ENCODE peak calls at places on chromosomes 7 and 10, in six cellular contexts. One of them, this sample, is unnamed.
A peak's percentile ranks its signal among the peaks of the same experiment; 100 is the strongest.

GRCh38 chr10:24958701-24959392 is 6.4 kb upstream of the PRTFDC1 start:
- DNase-seq in fibroblast of pulmonary artery: peak; percentile 87
- DNase-seq in fibroblast of mammary gland: peak; percentile 98
- DNase-seq in lung: peak; percentile 40
- DNase-seq in left ventricle myocardium inferior: peak; percentile 29
- DNase-seq in cardiac muscle cell: no peak
- DNase-seq in this sample: no peak

GRCh38 chr10:3635697-3636096 is 149.3 kb downstream of the KLF6 start:
- DNase-seq in fibroblast of pulmonary artery: no peak
- DNase-seq in lung: no peak
- DNase-seq in fibroblast of mammary gland: no peak
- DNase-seq in cardiac muscle cell: no peak
- DNase-seq in left ventricle myocardium inferior: no peak
- DNase-seq in this sample: no peak

GRCh38 chr7:41875513-41875912 is 172.6 kb upstream of the INHBA start:
- DNase-seq in fibroblast of mammary gland: no peak
- DNase-seq in left ventricle myocardium inferior: no peak
- DNase-seq in lung: no peak
- DNase-seq in cardiac muscle cell: peak; percentile 14
- DNase-seq in fibroblast of pulmonary artery: no peak
- DNase-seq in this sample: no peak

GRCh38 chr7:70775570-70776156 is 356.3 kb upstream of the GALNT17 start:
- DNase-seq in left ventricle myocardium inferior: no peak
- DNase-seq in fibroblast of pulmonary artery: peak; percentile 14
- DNase-seq in lung: no peak
- DNase-seq in cardiac muscle cell: peak; percentile 31
- DNase-seq in fibroblast of mammary gland: peak; percentile 41
- DNase-seq in this sample: no peak

GRCh38 chr7:83467493-83467892 is 181.4 kb downstream of the SEMA3E start:
- DNase-seq in fibroblast of pulmonary artery: no peak
- DNase-seq in cardiac muscle cell: no peak
- DNase-seq in lung: no peak
- DNase-seq in fibroblast of mammary gland: no peak
- DNase-seq in left ventricle myocardium inferior: no peak
- DNase-seq in this sample: no peak

GRCh38 chr10:53003094-53003493 is 230.5 kb upstream of the MBL2 start:
- DNase-seq in fibroblast of pulmonary artery: no peak
- DNase-seq in fibroblast of mammary gland: no peak
- DNase-seq in lung: no peak
- DNase-seq in left ventricle myocardium inferior: no peak
- DNase-seq in cardiac muscle cell: no peak
- DNase-seq in this sample: no peak

GRCh38 chr7:142319970-142320369 is 62.1 kb upstream of the PRSS58 start:
- DNase-seq in fibroblast of mammary gland: peak; percentile 8
- DNase-seq in cardiac muscle cell: no peak
- DNase-seq in fibroblast of pulmonary artery: no peak
- DNase-seq in left ventricle myocardium inferior: no peak
- DNase-seq in lung: no peak
- DNase-seq in this sample: no peak

GRCh38 chr7:158255558-158255957 is 332.1 kb downstream of the PTPRN2 start:
- DNase-seq in lung: no peak
- DNase-seq in fibroblast of pulmonary artery: no peak
- DNase-seq in fibroblast of mammary gland: no peak
- DNase-seq in cardiac muscle cell: no peak
- DNase-seq in left ventricle myocardium inferior: no peak
- DNase-seq in this sample: no peak

GRCh38 chr10:133087679-133088523 is at the start of gene ADGRA1:
- DNase-seq in left ventricle myocardium inferior: no peak
- DNase-seq in fibroblast of mammary gland: no peak
- DNase-seq in cardiac muscle cell: peak; percentile 58
- DNase-seq in lung: no peak
- DNase-seq in fibroblast of pulmonary artery: no peak
- DNase-seq in this sample: no peak

GRCh38 chr10:79019441-79019840 is 49.3 kb upstream of the ZMIZ1 start:
- DNase-seq in left ventricle myocardium inferior: no peak
- DNase-seq in cardiac muscle cell: no peak
- DNase-seq in fibroblast of mammary gland: no peak
- DNase-seq in lung: no peak
- DNase-seq in fibroblast of pulmonary artery: no peak
- DNase-seq in this sample: no peak

GRCh38 chr10:73623056-73623455 is 18.2 kb downstream of the MYOZ1 start:
- DNase-seq in left ventricle myocardium inferior: no peak
- DNase-seq in fibroblast of pulmonary artery: no peak
- DNase-seq in fibroblast of mammary gland: no peak
- DNase-seq in cardiac muscle cell: no peak
- DNase-seq in lung: no peak
- DNase-seq in this sample: no peak

GRCh38 chr10:86536294-86536861 is 14.8 kb upstream of the WAPL start:
- DNase-seq in left ventricle myocardium inferior: no peak
- DNase-seq in cardiac muscle cell: no peak
- DNase-seq in fibroblast of pulmonary artery: no peak
- DNase-seq in lung: no peak
- DNase-seq in fibroblast of mammary gland: no peak
- DNase-seq in this sample: no peak

GRCh38 chr10:29496341-29497162 is 138.2 kb downstream of the SVIL start:
- DNase-seq in fibroblast of mammary gland: peak; percentile 65
- DNase-seq in fibroblast of pulmonary artery: peak; percentile 73
- DNase-seq in left ventricle myocardium inferior: peak; percentile 67
- DNase-seq in cardiac muscle cell: peak; percentile 83
- DNase-seq in lung: peak; percentile 74
- DNase-seq in this sample: peak; percentile 39

GRCh38 chr10:80477-81105 is 31.5 kb upstream of the TUBB8 start:
- DNase-seq in fibroblast of mammary gland: no peak
- DNase-seq in left ventricle myocardium inferior: no peak
- DNase-seq in fibroblast of pulmonary artery: no peak
- DNase-seq in cardiac muscle cell: no peak
- DNase-seq in lung: no peak
- DNase-seq in this sample: no peak

GRCh38 chr10:85044-85443 is 35.9 kb upstream of the TUBB8 start:
- DNase-seq in fibroblast of mammary gland: no peak
- DNase-seq in fibroblast of pulmonary artery: no peak
- DNase-seq in cardiac muscle cell: no peak
- DNase-seq in lung: no peak
- DNase-seq in left ventricle myocardium inferior: no peak
- DNase-seq in this sample: no peak

GRCh38 chr10:83930-84530 is 34.9 kb upstream of the TUBB8 start:
- DNase-seq in fibroblast of mammary gland: no peak
- DNase-seq in cardiac muscle cell: no peak
- DNase-seq in left ventricle myocardium inferior: no peak
- DNase-seq in lung: no peak
- DNase-seq in fibroblast of pulmonary artery: no peak
- DNase-seq in this sample: no peak

GRCh38 chr10:78556-78955 is 29.5 kb upstream of the TUBB8 start:
- DNase-seq in cardiac muscle cell: no peak
- DNase-seq in fibroblast of pulmonary artery: no peak
- DNase-seq in fibroblast of mammary gland: no peak
- DNase-seq in lung: no peak
- DNase-seq in left ventricle myocardium inferior: no peak
- DNase-seq in this sample: no peak

DNA sequence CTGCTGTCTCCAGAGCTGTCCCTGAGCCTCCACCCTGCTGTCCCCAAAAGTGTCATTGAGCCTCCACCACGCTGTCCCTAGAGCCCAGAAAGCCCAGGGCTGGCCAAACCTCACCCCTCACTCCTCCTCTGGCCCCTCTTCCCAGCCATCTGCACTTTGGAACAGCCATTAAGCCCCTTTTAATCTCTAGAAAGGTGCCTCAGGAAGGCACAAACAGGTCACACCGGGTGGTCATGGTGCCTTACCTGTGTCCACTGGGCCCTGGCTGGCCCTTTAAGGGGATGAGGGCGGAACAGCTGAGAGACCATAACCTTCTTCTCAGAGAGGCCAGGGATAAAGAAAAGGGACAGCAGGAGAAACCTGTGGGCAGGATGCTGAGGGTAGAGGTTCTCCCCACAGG is 30.7 kb upstream of the TUBB8 start:
- DNase-seq in cardiac muscle cell: no peak
- DNase-seq in left ventricle myocardium inferior: no peak
- DNase-seq in lung: no peak
- DNase-seq in fibroblast of mammary gland: no peak
- DNase-seq in fibroblast of pulmonary artery: no peak
- DNase-seq in this sample: no peak
- H3K4me3 ChIP-seq in cardiac muscle cell: no peak overlapping the region
- H3K4me3 ChIP-seq in left ventricle myocardium inferior: no peak overlapping the region
- H3K4me3 ChIP-seq in lung: no peak overlapping the region
- H3K4me3 ChIP-seq in fibroblast of mammary gland: no peak overlapping the region
- H3K4me3 ChIP-seq in fibroblast of pulmonary artery: no peak overlapping the region
- H3K4me3 ChIP-seq in this sample: no peak overlapping the region

DNA sequence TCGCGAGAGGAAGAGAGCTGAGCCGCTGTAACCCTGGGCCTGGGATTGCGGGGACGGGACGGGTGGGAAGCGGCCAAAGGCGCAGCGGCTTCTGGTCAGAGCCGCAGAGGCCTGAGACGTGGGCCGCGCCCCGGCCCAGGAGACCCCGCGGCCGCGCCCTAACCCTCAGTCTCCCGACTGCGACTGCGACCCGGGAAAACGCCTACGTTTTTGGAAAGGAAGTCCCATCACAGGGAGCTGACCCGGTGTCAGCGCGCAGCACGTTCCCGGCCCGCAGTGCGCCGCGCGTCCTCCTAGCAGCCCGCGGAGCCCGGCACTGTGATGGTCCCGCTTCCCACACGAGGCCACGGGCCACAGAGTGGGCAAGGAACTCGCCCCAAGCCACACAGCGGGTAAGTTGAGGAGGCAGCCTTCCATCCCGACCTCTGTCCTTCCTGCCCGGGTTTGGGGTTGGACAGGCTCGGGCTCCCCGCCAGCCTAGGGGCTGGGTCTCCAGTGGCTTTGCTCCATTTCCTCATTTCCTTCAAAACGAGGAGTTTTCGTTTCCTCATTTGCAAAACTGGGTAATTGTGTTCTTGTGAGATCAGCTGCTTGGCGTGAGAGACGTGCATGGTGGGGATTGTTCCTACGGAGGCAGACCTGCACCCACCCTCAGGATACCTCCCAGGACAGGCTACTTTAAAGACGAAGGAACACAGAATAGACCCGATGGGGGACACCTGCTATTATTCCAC is 1.2 kb downstream of the GPNMB start:
- DNase-seq in fibroblast of mammary gland: peak; percentile 23
- DNase-seq in cardiac muscle cell: no peak
- DNase-seq in lung: peak; percentile 39
- DNase-seq in fibroblast of pulmonary artery: peak; percentile 14
- DNase-seq in left ventricle myocardium inferior: peak; percentile 45
- DNase-seq in this sample: no peak
- H3K4me3 ChIP-seq in fibroblast of mammary gland: peak overlapping the region; percentile 75
- H3K4me3 ChIP-seq in cardiac muscle cell: no peak overlapping the region
- H3K4me3 ChIP-seq in lung: no peak overlapping the region
- H3K4me3 ChIP-seq in fibroblast of pulmonary artery: peak overlapping the region; percentile 56
- H3K4me3 ChIP-seq in left ventricle myocardium inferior: peak overlapping the region; percentile 77
- H3K4me3 ChIP-seq in this sample: peak overlapping the region; percentile 22

GRCh38 chr7:5064391-5065106 is 18.9 kb downstream of the RBAK start:
- DNase-seq in lung: no peak
- DNase-seq in fibroblast of mammary gland: peak; percentile 32
- DNase-seq in left ventricle myocardium inferior: no peak
- DNase-seq in fibroblast of pulmonary artery: peak; percentile 33
- DNase-seq in cardiac muscle cell: no peak
- DNase-seq in this sample: no peak

GRCh38 chr7:5065107-5065407 is 19.4 kb downstream of the RBAK start:
- DNase-seq in fibroblast of mammary gland: no peak
- DNase-seq in left ventricle myocardium inferior: no peak
- DNase-seq in cardiac muscle cell: no peak
- DNase-seq in fibroblast of pulmonary artery: no peak
- DNase-seq in lung: no peak
- DNase-seq in this sample: no peak

DNA sequence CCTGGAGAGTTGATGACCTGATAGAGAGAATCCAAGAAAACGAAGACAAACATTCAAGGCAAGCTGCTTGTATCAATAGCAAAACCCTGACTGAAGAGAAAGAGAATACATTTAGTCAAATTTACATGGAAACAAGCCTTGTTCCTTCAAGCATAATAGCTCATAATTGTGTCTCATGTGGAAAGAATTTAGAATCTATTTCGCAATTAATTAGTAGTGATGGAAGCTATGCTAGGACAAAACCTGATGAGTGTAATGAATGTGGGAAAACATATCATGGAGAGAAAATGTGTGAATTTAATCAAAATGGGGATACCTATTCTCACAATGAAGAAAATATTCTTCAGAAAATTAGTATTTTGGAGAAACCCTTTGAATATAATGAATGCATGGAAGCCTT is 18.0 kb downstream of the RBAK start:
- DNase-seq in left ventricle myocardium inferior: no peak
- DNase-seq in cardiac muscle cell: no peak
- DNase-seq in fibroblast of mammary gland: peak; percentile 22
- DNase-seq in fibroblast of pulmonary artery: no peak
- DNase-seq in lung: no peak
- DNase-seq in this sample: no peak
- H3K4me3 ChIP-seq in left ventricle myocardium inferior: no peak overlapping the region
- H3K4me3 ChIP-seq in cardiac muscle cell: no peak overlapping the region
- H3K4me3 ChIP-seq in fibroblast of mammary gland: no peak overlapping the region
- H3K4me3 ChIP-seq in fibroblast of pulmonary artery: no peak overlapping the region
- H3K4me3 ChIP-seq in lung: no peak overlapping the region
- H3K4me3 ChIP-seq in this sample: no peak overlapping the region

GRCh38 chr10:70094287-70094686 is 38.3 kb downstream of the AIFM2 start:
- DNase-seq in lung: no peak
- DNase-seq in cardiac muscle cell: no peak
- DNase-seq in left ventricle myocardium inferior: no peak
- DNase-seq in fibroblast of mammary gland: no peak
- DNase-seq in fibroblast of pulmonary artery: no peak
- DNase-seq in this sample: no peak
- H3K4me3 ChIP-seq in lung: no peak overlapping the region
- H3K4me3 ChIP-seq in cardiac muscle cell: no peak overlapping the region
- H3K4me3 ChIP-seq in left ventricle myocardium inferior: no peak overlapping the region
- H3K4me3 ChIP-seq in fibroblast of mammary gland: no peak overlapping the region
- H3K4me3 ChIP-seq in fibroblast of pulmonary artery: no peak overlapping the region
- H3K4me3 ChIP-seq in this sample: no peak overlapping the region

DNA sequence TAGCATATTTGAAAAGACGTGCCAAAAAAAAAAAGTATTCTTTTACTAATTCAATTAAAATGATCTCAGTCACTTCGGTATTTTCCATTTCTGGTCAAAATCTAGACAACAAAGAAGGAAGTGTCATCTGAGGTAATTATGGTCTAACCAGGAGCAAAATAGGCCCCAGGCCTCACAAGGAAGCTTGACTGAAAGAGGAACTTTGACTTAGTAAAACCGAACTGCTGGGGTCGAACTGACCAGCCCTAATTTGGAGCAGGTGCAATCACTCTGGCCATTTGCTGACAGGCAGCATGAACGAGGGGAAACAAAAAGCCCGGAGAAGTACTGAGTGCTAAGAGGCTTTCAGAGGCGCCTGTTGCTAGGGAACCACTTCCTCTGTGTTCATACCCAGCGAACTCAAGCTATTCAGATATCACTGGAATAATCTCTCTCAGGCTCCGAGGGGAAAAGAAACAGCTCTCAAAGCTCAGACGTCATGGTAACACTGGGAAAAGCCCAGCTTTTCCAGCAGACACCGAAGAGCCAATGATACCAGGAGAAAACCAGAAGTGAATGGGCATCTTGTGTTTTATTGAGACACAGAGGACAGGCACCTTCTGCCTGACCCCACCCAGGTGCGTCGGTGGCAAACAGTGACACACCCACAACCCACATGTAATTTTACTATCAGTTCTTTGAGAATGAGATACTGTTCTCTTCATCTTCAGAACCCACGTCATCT is 126.5 kb downstream of the FAM107B start:
- DNase-seq in fibroblast of pulmonary artery: peak; percentile 81
- DNase-seq in lung: peak; percentile 63
- DNase-seq in cardiac muscle cell: peak; percentile 92
- DNase-seq in fibroblast of mammary gland: peak; percentile 22
- DNase-seq in left ventricle myocardium inferior: peak; percentile 66
- DNase-seq in this sample: no peak
- H3K4me3 ChIP-seq in fibroblast of pulmonary artery: no peak overlapping the region
- H3K4me3 ChIP-seq in lung: no peak overlapping the region
- H3K4me3 ChIP-seq in cardiac muscle cell: no peak overlapping the region
- H3K4me3 ChIP-seq in fibroblast of mammary gland: no peak overlapping the region
- H3K4me3 ChIP-seq in left ventricle myocardium inferior: peak overlapping the region; percentile 24
- H3K4me3 ChIP-seq in this sample: no peak overlapping the region